ENCODE peak calls at places on chromosomes 16 and 17, in six cellular contexts. H is progenitor cell of endocrine pancreas, J is hepatocyte, D is GM12865, M is fibroblast of pulmonary artery, P is astrocyte. N is an unnamed sample.

GRCh38 chr16:73006021-73006420 is 41.9 kb downstream of the ZFHX3 start:
- DNase-seq in P (no peak), D (no peak), H (no peak), J (no peak), M (no peak), N (no peak)

GRCh38 chr17:77366558-77367245 is 225.9 kb downstream of the SEC14L1 start:
- DNase-seq in P (no peak), H (no peak), J (peak), D (peak), M (peak), N (peak)

GRCh38 chr16:72978212-72978611 is 69.7 kb downstream of the ZFHX3 start:
- DNase-seq in D (no peak), J (no peak), M (peak), H (no peak), P (no peak), N (peak)

GRCh38 chr16:72997141-72997542 is 50.8 kb downstream of the ZFHX3 start:
- DNase-seq in P (no peak), J (peak), M (peak), H (no peak), D (no peak), N (peak)

GRCh38 chr16:4726616-4727015 is 7.5 kb downstream of the ANKS3 start:
- DNase-seq in H (no peak), M (no peak), J (no peak), P (no peak), D (no peak), N (no peak)

GRCh38 chr17:77208217-77208808 is 67.5 kb downstream of the SEC14L1 start:
- DNase-seq in P (peak), J (peak), D (no peak), H (no peak), M (peak), N (peak)

GRCh38 chr16:57984443-57985203 is 13.7 kb upstream of the CNGB1 start:
- DNase-seq in H (peak), D (peak), P (peak), M (peak), J (peak), N (peak)

GRCh38 chr17:76496464-76496863 is 4.8 kb downstream of the RHBDF2 start:
- DNase-seq in M (no peak), J (no peak), H (no peak), D (no peak), P (no peak), N (no peak)

GRCh38 chr17:2874211-2874686 is 78.0 kb downstream of the RAP1GAP2 start:
- DNase-seq in H (no peak), D (no peak), P (no peak), M (no peak), J (peak), N (no peak)

GRCh38 chr16:74800216-74800871 is 25.7 kb upstream of the FA2H start:
- DNase-seq in M (no peak), H (no peak), P (no peak), J (no peak), D (no peak), N (no peak)

GRCh38 chr16:89047331-89048086 is 46.1 kb upstream of the ACSF3 start:
- DNase-seq in H (no peak), M (no peak), P (no peak), D (no peak), J (no peak), N (no peak)

GRCh38 chr16:12219992-12220391 is 243.5 kb downstream of the SNX29 start:
- DNase-seq in J (no peak), M (no peak), H (no peak), D (no peak), P (no peak), N (no peak)
- TF ChIP-seq CTCF in J (no peak), M (no peak), H (no peak), D (no peak), P (no peak), N (no peak)

GRCh38 chr17:68343976-68344375 is 52.7 kb downstream of the ARSG start:
- DNase-seq in P (no peak), D (no peak), J (no peak), H (no peak), M (no peak), N (no peak)
- TF ChIP-seq CTCF in P (no peak), D (no peak), J (no peak), H (no peak), M (no peak), N (no peak)

DNA sequence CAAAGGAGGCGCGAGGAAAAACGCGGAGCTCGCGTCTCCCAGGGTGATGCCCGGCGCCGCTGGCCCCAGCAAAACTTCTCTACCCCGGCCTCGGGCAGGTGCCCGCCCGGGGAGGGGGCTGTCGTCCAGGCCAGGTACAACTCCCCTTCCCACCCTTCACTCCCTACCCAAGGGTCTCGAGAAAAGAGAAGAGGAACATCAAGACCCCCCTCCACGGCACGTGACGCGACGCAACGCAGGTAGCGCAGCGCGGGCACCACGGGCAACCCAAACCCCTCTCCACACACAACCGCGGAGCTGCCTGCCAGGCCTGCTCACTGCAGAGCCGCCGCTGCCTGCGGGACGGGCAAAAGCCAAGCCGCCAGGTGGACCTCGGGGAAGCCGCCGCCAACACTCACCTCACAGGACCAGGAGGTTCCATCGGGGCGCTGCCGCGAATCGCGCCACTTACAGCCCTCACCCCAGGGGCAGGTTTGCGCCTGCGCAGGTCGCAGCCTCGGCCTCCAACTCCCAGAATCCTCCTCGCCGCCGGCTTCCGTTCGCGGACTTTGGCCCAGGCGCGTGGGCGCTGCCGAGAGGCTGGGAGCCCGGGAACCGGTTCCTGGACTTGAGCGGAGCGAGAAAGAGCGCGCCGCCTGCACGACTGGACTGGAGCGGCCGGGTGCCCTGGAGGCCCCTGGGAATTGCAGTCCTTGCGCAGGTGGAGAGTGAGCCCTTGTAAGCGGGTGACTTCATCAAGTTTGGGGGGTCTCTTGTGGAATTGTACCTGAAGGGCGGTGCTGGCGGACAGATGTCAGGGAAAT is at the start of gene ZNF232:
- DNase-seq in D (peak), H (peak), P (peak), M (peak), J (peak), N (peak)
- TF ChIP-seq CTCF in D (no peak), H (no peak), P (no peak), M (no peak), J (no peak), N (no peak)

GRCh38 chr16:28884045-28884444 is 5.8 kb downstream of the ATP2A1 start:
- DNase-seq in M (no peak), P (no peak), D (no peak), J (no peak), H (no peak), N (no peak)
- TF ChIP-seq CTCF in M (no peak), P (no peak), D (no peak), J (no peak), H (no peak), N (no peak)

GRCh38 chr17:42773290-42774035 is at the start of gene VPS25:
- DNase-seq in H (no peak), P (peak), J (peak), D (peak), M (peak), N (peak)
- TF ChIP-seq CTCF in H (peak), P (no peak), J (no peak), D (no peak), M (peak), N (peak)

GRCh38 chr16:50506543-50506937 is 41.7 kb upstream of the NKD1 start:
- DNase-seq in P (no peak), D (no peak), H (no peak), J (no peak), M (no peak), N (no peak)
- TF ChIP-seq CTCF in P (no peak), D (no peak), H (no peak), J (no peak), M (no peak), N (no peak)

GRCh38 chr17:38693700-38694329 is 11.3 kb upstream of the MLLT6 start:
- DNase-seq in J (peak), M (peak), D (no peak), P (peak), H (no peak), N (peak)
- TF ChIP-seq CTCF in J (no peak), M (no peak), D (no peak), P (no peak), H (no peak), N (peak)

DNA sequence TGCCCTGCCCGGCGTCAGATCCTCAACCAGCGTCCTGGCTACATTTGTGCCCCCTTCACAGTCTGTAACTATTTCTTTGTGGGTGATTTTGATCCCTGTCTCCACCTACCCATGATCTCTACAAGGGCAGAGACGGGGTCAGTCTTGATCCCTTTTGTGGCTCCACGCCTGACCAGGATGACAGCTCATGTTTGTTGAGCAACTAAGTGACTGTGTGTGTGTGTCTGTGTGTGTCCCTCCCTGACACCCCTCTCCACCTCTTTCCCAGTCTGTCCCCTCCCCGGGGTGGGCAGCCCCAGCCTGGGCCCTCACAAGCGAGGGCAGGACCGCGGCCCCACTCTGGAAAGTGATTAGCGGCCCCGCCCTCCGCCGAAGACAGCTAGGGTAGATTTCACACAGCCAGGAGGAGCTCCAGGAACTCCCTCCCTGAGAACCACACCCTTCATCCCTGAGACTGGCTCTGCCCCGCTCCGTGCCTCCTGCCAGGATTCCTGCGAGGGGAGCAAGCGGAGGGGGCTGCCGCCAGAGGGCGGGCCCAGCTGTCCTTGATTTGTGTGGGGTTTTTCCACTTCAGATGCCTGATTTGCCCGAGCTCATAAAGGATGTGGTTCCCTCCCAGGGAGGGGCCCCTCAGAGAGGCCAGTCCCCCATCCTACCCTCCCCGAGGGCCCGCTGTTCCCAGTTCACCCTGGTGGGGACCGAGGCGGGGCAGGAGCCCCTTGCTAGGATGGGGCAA is 5.3 kb upstream of the HS3ST6 start:
- DNase-seq in M (peak), D (no peak), P (no peak), H (no peak), J (peak), N (peak)
- TF ChIP-seq CTCF in M (peak), D (no peak), P (peak), H (peak), J (peak), N (peak)

GRCh38 chr17:54536306-54536705 is 364.3 kb upstream of the TOM1L1 start:
- DNase-seq in M (no peak), D (no peak), H (no peak), J (no peak), P (no peak), N (no peak)
- TF ChIP-seq CTCF in M (no peak), D (no peak), H (no peak), J (no peak), P (no peak), N (no peak)